ENCODE peak calls at places on chromosomes 13 and 19, in six cellular contexts. M, X, G, E, S and Y are unnamed samples.

GRCh38 chr19:58529405-58529804 is 9.8 kb upstream of the ZBTB45 start:
- DNase-seq in E (no peak), G (no peak), X (no peak), S (no peak), M (no peak), Y (no peak)

GRCh38 chr13:30172593-30173300 is 134.6 kb downstream of the KATNAL1 start:
- DNase-seq in X (no peak), G (no peak), S (no peak), E (no peak), M (no peak), Y (no peak)

GRCh38 chr13:19862511-19863313 is 737 bp downstream of the ZMYM5 start:
- DNase-seq in G (peak; percentile 91), E (peak; percentile 24), M (no peak), S (peak; percentile 25), X (peak; percentile 23), Y (no peak)

GRCh38 chr19:16285769-16286564 is 38.7 kb upstream of the KLF2 start:
- DNase-seq in G (no peak), S (no peak), E (peak; percentile 8), X (no peak), M (no peak), Y (no peak)

GRCh38 chr19:55369651-55370304 is 485 bp downstream of the IL11 start:
- DNase-seq in S (peak; percentile 48), X (peak; percentile 24), M (peak; percentile 83), G (no peak), E (peak; percentile 63), Y (no peak)

GRCh38 chr19:45547965-45548609 is 36.5 kb downstream of the OPA3 start:
- DNase-seq in M (no peak), S (peak; percentile 55), G (no peak), X (no peak), E (no peak), Y (no peak)

GRCh38 chr19:55172741-55173140 is 6.3 kb upstream of the DNAAF3 start:
- DNase-seq in M (no peak), E (no peak), S (peak; percentile 38), G (no peak), X (no peak), Y (no peak)

GRCh38 chr13:42549555-42549941 is 24.4 kb upstream of the TNFSF11 start:
- DNase-seq in E (no peak), S (no peak), G (no peak), M (no peak), X (no peak), Y (no peak)

GRCh38 chr13:26011996-26012688 is 39.7 kb downstream of the SHISA2 start:
- DNase-seq in M (no peak), S (peak; percentile 15), X (peak; percentile 46), E (no peak), G (peak; percentile 82), Y (no peak)

GRCh38 chr13:96533408-96533807 is 443.5 kb downstream of the HS6ST3 start:
- DNase-seq in M (no peak), G (no peak), X (no peak), E (no peak), S (no peak), Y (no peak)

GRCh38 chr13:35157143-35157755 is 215.2 kb downstream of the NBEA start:
- DNase-seq in G (no peak), S (peak; percentile 74), E (peak; percentile 50), X (no peak), M (peak; percentile 22), Y (peak; percentile 33)

GRCh38 chr13:24664726-24665409 is 15.3 kb upstream of the ATP12A start:
- DNase-seq in E (no peak), X (no peak), M (no peak), G (no peak), S (no peak), Y (no peak)

GRCh38 chr13:26614721-26615120 is 57.2 kb downstream of the WASF3 start:
- DNase-seq in E (no peak), G (no peak), S (no peak), M (no peak), X (no peak), Y (no peak)

GRCh38 chr19:15129856-15130580 is 22.8 kb downstream of the SYDE1 start:
- DNase-seq in S (no peak), G (no peak), E (no peak), X (no peak), M (no peak), Y (no peak)

GRCh38 chr13:109156181-109156935 is 526.9 kb downstream of the MYO16 start:
- DNase-seq in X (no peak), S (peak; percentile 92), G (no peak), E (no peak), M (peak; percentile 42), Y (no peak)

GRCh38 chr19:2977686-2978466 is 512 bp downstream of the TLE6 start:
- DNase-seq in X (no peak), M (no peak), S (peak; percentile 16), G (peak; percentile 76), E (no peak), Y (no peak)

GRCh38 chr19:9155591-9155990 is 15.4 kb downstream of the ZNF317 start:
- DNase-seq in S (no peak), M (no peak), G (no peak), X (no peak), E (no peak), Y (no peak)

GRCh38 chr19:1014161-1015060 is 6.5 kb downstream of the TMEM259 start:
- DNase-seq in G (no peak), M (no peak), X (no peak), S (no peak), E (no peak), Y (no peak)

GRCh38 chr19:53870485-53870844 is 2.8 kb downstream of the MYADM start:
- DNase-seq in X (no peak), G (peak; percentile 86), M (no peak), S (no peak), E (no peak), Y (no peak)

GRCh38 chr13:24313449-24313848 is 4.1 kb downstream of the C1QTNF9 start:
- DNase-seq in G (no peak), S (peak; percentile 34), X (no peak), E (no peak), M (no peak), Y (no peak)

GRCh38 chr19:1729568-1729925 is 23.8 kb upstream of the ONECUT3 start:
- DNase-seq in M (no peak), E (no peak), X (no peak), G (no peak), S (no peak), Y (no peak)

GRCh38 chr19:33430674-33431277 is 57.3 kb downstream of the CEBPG start:
- DNase-seq in E (peak; percentile 59), M (peak; percentile 75), S (peak; percentile 70), X (peak; percentile 65), G (peak; percentile 86), Y (peak; percentile 41)

GRCh38 chr13:71621152-71622124 is 245.6 kb downstream of the DACH1 start:
- DNase-seq in G (no peak), M (no peak), X (no peak), E (no peak), S (no peak), Y (no peak)

GRCh38 chr19:47729799-47730520 is 15.4 kb upstream of the NOP53 start:
- DNase-seq in M (no peak), G (peak; percentile 83), E (no peak), X (no peak), S (peak; percentile 68), Y (no peak)

GRCh38 chr13:40615619-40616018 is 50.8 kb downstream of the FOXO1 start:
- DNase-seq in M (no peak), S (no peak), G (no peak), X (no peak), E (no peak), Y (no peak)

GRCh38 chr19:34363094-34363493 is 1.9 kb upstream of the GPI start:
- DNase-seq in M (no peak), S (no peak), E (no peak), G (no peak), X (no peak), Y (no peak)

GRCh38 chr13:73065665-73066350 is 7.0 kb downstream of the KLF5 start:
- DNase-seq in G (no peak), X (no peak), S (no peak), M (no peak), E (no peak), Y (no peak)

GRCh38 chr19:33270769-33271168 is 31.6 kb downstream of the CEBPA start:
- DNase-seq in E (no peak), M (no peak), X (no peak), G (no peak), S (no peak), Y (no peak)

GRCh38 chr13:109750376-109750775 is 36.0 kb downstream of the IRS2 start:
- DNase-seq in X (no peak), E (no peak), G (no peak), S (no peak), M (no peak), Y (no peak)

GRCh38 chr19:48338802-48339660 is 13.7 kb downstream of the EMP3 start:
- DNase-seq in S (no peak), X (no peak), E (no peak), G (no peak), M (no peak), Y (no peak)

GRCh38 chr13:44566601-44567000 is 9.5 kb downstream of the TSC22D1 start:
- DNase-seq in E (no peak), M (no peak), S (no peak), G (no peak), X (no peak), Y (no peak)

GRCh38 chr19:8631425-8631819 is 989 bp downstream of the NFILZ start:
- DNase-seq in M (no peak), S (peak; percentile 70), E (peak; percentile 48), X (no peak), G (no peak), Y (no peak)

GRCh38 chr19:2207991-2208860 is 27.9 kb downstream of the PLEKHJ1 start:
- DNase-seq in G (peak; percentile 87), X (no peak), M (no peak), S (peak; percentile 71), E (peak; percentile 40), Y (peak; percentile 31)

GRCh38 chr19:32266453-32266852 is 79.0 kb upstream of the ZNF507 start:
- DNase-seq in M (no peak), E (no peak), X (no peak), G (no peak), S (no peak), Y (no peak)

GRCh38 chr19:7636691-7637373 is at the start of gene STXBP2:
- DNase-seq in E (peak; percentile 46), M (no peak), G (peak; percentile 97), S (peak; percentile 46), X (peak; percentile 96), Y (no peak)

GRCh38 chr13:21231426-21231945 is 55.0 kb downstream of the MRPL57 start:
- DNase-seq in S (no peak), G (no peak), E (no peak), X (no peak), M (no peak), Y (no peak)

GRCh38 chr13:39942901-39943273 is 287.4 kb downstream of the COG6 start:
- DNase-seq in M (peak; percentile 65), S (peak; percentile 87), X (peak; percentile 53), G (peak; percentile 87), E (peak; percentile 64), Y (peak; percentile 67)

GRCh38 chr19:2132731-2133490 is 18.5 kb downstream of the AP3D1 start:
- DNase-seq in X (no peak), S (no peak), E (no peak), M (no peak), G (no peak), Y (no peak)

GRCh38 chr13:69617587-69617986 is 490.0 kb upstream of the ATXN8OS start:
- DNase-seq in G (no peak), S (no peak), X (no peak), E (no peak), M (no peak), Y (no peak)